ENCODE peak calls at places on chromosome 21, in seven cellular contexts. E is HFF-Myc, K is mesendoderm, H is HL-60, A is adrenal gland, W is fibroblast of lung, M is AG09309. J is an unnamed sample.

GRCh38 chr21:40049031-40049958 is 182.1 kb downstream of the PCP4 start:
- DNase-seq in M (no peak), K (no peak), A (no peak), H (no peak), E (no peak), W (no peak), J (no peak)

GRCh38 chr21:34126691-34127090 is 53.3 kb downstream of the MRPS6 start:
- DNase-seq in K (no peak), M (no peak), A (no peak), H (no peak), E (no peak), W (peak; percentile 32), J (no peak)

GRCh38 chr21:28781602-28782274 is 210.9 kb downstream of the LTN1 start:
- DNase-seq in H (no peak), E (no peak), M (no peak), A (no peak), K (no peak), W (peak; percentile 66), J (no peak)

GRCh38 chr21:43934116-43934515 is 69.1 kb downstream of the AGPAT3 start:
- DNase-seq in A (no peak), W (no peak), H (no peak), E (no peak), M (no peak), K (no peak), J (no peak)

GRCh38 chr21:30831194-30831765 is 1.7 kb upstream of the KRTAP7-1 start:
- DNase-seq in A (no peak), K (peak; percentile 85), W (no peak), E (peak; percentile 2), H (peak; percentile 7), M (no peak), J (peak; percentile 52)

GRCh38 chr21:31260790-31261189 is 83.3 kb downstream of the TIAM1 start:
- DNase-seq in K (no peak), W (peak; percentile 44), H (no peak), E (no peak), A (no peak), M (no peak), J (no peak)

GRCh38 chr21:45001134-45002095 is 61.6 kb downstream of the SLX9 start:
- DNase-seq in H (no peak), E (no peak), W (peak; percentile 68), M (peak; percentile 41), K (no peak), A (peak; percentile 87), J (no peak)

GRCh38 chr21:44442266-44443125 is 12.8 kb upstream of the LRRC3 start:
- DNase-seq in H (no peak), K (no peak), W (no peak), A (no peak), E (no peak), M (no peak), J (no peak)

GRCh38 chr21:19256934-19257660 is 853.5 kb upstream of the TMPRSS15 start:
- DNase-seq in W (no peak), M (no peak), A (no peak), K (peak; percentile 22), E (no peak), H (no peak), J (no peak)

GRCh38 chr21:44322621-44323325 is 16.4 kb downstream of the CFAP410 start:
- DNase-seq in W (no peak), A (no peak), M (no peak), E (no peak), H (no peak), K (no peak), J (no peak)

GRCh38 chr21:42114646-42115045 is 43.5 kb downstream of the UMODL1 start:
- DNase-seq in E (no peak), W (no peak), A (no peak), H (no peak), K (no peak), M (no peak), J (no peak)

GRCh38 chr21:42118121-42118795 is 47.1 kb downstream of the UMODL1 start:
- DNase-seq in E (no peak), M (no peak), W (no peak), K (no peak), H (no peak), A (no peak), J (no peak)

GRCh38 chr21:42118901-42119300 is 47.8 kb downstream of the UMODL1 start:
- DNase-seq in E (no peak), M (no peak), K (no peak), H (no peak), W (no peak), A (no peak), J (peak; percentile 5)

GRCh38 chr21:42115136-42115683 is 44.1 kb downstream of the UMODL1 start:
- DNase-seq in A (no peak), H (no peak), K (no peak), M (no peak), E (no peak), W (no peak), J (no peak)

GRCh38 chr21:42117229-42118048 is 46.3 kb downstream of the UMODL1 start:
- DNase-seq in E (peak; percentile 49), H (peak; percentile 35), W (peak; percentile 79), M (peak; percentile 65), A (peak; percentile 81), K (peak; percentile 64), J (peak; percentile 57)
- H3K4me3 ChIP-seq in E (no peak overlapping the region), H (no peak overlapping the region), W (peak overlapping the region; percentile 33), M (peak overlapping the region; percentile 24), A (peak overlapping the region; percentile 28), K (no peak overlapping the region), J (no peak overlapping the region)

GRCh38 chr21:38228115-38228514 is 28.7 kb upstream of the KCNJ15 start:
- DNase-seq in K (peak; percentile 73), H (no peak), W (no peak), E (no peak), M (no peak), A (no peak), J (no peak)
- H3K4me3 ChIP-seq in K (no peak overlapping the region), H (no peak overlapping the region), W (no peak overlapping the region), E (no peak overlapping the region), M (no peak overlapping the region), A (no peak overlapping the region), J (no peak overlapping the region)

GRCh38 chr21:46160563-46161179 is 5.3 kb upstream of the FTCD start:
- DNase-seq in W (no peak), M (no peak), A (no peak), H (no peak), K (no peak), E (no peak), J (no peak)
- H3K4me3 ChIP-seq in W (no peak overlapping the region), M (no peak overlapping the region), A (no peak overlapping the region), H (no peak overlapping the region), K (no peak overlapping the region), E (no peak overlapping the region), J (no peak overlapping the region)

DNA sequence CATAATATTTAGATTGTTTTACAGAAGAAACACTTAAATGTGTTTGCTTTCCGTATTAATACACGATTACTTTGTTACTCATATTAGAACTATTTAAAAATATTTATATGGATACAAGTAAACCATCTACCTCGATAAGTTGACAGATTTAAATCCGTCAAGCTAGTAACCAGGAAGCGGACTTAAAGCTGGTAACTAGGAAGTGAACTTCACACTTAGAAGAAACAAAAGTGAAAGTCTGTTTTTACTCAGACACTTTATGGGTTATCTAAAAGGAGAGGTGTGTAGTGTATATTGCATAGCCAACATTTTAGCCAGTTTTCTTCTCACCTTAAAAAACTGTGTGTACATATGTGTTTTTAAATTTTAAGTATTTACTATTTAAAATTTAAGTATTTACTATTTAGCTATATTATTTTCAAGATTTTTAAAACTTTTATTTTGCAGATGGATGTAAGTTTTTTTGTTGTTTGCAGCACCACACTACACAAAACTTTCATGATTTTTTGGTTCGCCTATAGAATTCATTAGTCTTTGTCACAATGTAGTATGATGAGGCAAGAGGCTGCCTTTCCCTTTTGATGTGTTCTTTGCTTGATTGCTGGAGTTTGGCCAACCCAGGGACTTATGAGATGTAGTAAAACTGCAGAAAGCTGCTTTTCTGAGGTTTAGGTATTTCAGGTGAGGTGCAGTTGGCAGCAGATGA is 2.7 kb downstream of the USP25 start:
- DNase-seq in K (no peak), A (no peak), W (peak; percentile 65), H (no peak), E (no peak), M (no peak), J (peak; percentile 65)
- H3K4me3 ChIP-seq in K (no peak overlapping the region), A (peak overlapping the region; percentile 89), W (no peak overlapping the region), H (peak overlapping the region; percentile 73), E (peak overlapping the region; percentile 93), M (no peak overlapping the region), J (peak overlapping the region; percentile 69)

GRCh38 chr21:33025471-33026298 is at the start of gene OLIG2:
- DNase-seq in K (peak; percentile 97), W (no peak), H (peak; percentile 92), A (no peak), M (no peak), E (no peak), J (no peak)
- H3K4me3 ChIP-seq in K (peak within 1 kb of the TSS; percentile 21), W (no peak within 1 kb of the TSS), H (peak within 1 kb of the TSS; percentile 55), A (no peak within 1 kb of the TSS), M (no peak within 1 kb of the TSS), E (no peak within 1 kb of the TSS), J (no peak within 1 kb of the TSS)

GRCh38 chr21:42467613-42467983 is 28.4 kb downstream of the RSPH1 start:
- DNase-seq in K (no peak), H (no peak), W (no peak), A (no peak), E (no peak), M (no peak), J (no peak)
- H3K4me3 ChIP-seq in K (no peak overlapping the region), H (no peak overlapping the region), W (no peak overlapping the region), A (no peak overlapping the region), E (no peak overlapping the region), M (no peak overlapping the region), J (no peak overlapping the region)

GRCh38 chr21:46285761-46286667 is at the start of gene YBEY:
- DNase-seq in H (peak; percentile 81), A (peak; percentile 88), E (peak; percentile 59), M (peak; percentile 65), W (peak; percentile 93), K (peak; percentile 96), J (peak; percentile 81)

GRCh38 chr21:46284077-46284644 is 1.2 kb downstream of the MCM3AP start:
- DNase-seq in K (no peak), H (peak; percentile 54), W (no peak), E (no peak), A (no peak), M (no peak), J (no peak)

GRCh38 chr21:46285206-46285661 is at the start of gene MCM3AP:
- DNase-seq in W (no peak), A (no peak), E (no peak), M (no peak), K (no peak), H (no peak), J (no peak)

GRCh38 chr21:46286668-46286982 is 483 bp downstream of the YBEY start:
- DNase-seq in M (no peak), H (no peak), A (no peak), K (no peak), E (no peak), W (no peak), J (no peak)

GRCh38 chr21:46284722-46285121 is 689 bp downstream of the MCM3AP start:
- DNase-seq in A (no peak), K (no peak), H (no peak), E (no peak), M (no peak), W (no peak), J (no peak)
- H3K4me3 ChIP-seq in A (peak overlapping the region; percentile 83), K (no peak overlapping the region), H (peak overlapping the region; percentile 76), E (peak overlapping the region; percentile 67), M (peak overlapping the region; percentile 74), W (peak overlapping the region; percentile 74), J (peak overlapping the region; percentile 69)

GRCh38 chr21:32412998-32413504 is 545 bp downstream of the EVA1C start:
- DNase-seq in K (no peak), A (peak; percentile 27), M (no peak), H (no peak), W (peak; percentile 33), E (no peak), J (no peak)
- H3K4me3 ChIP-seq in K (no peak overlapping the region), A (peak overlapping the region; percentile 93), M (peak overlapping the region; percentile 69), H (peak overlapping the region; percentile 38), W (peak overlapping the region; percentile 76), E (peak overlapping the region; percentile 62), J (peak overlapping the region; percentile 88)